ENCODE peak calls at places on chromosomes 6 and 20, in ten cellular contexts. W is Peyer's patch; R is CD4-positive, alpha-beta T cell; T is Ammon's horn; Z is NCI-H1092; U is epithelial cell of esophagus; S is putamen; X is activated T-helper 9 cell treated with anti-CD3 and anti-CD28 coated beads, Interleukin-2, amount 50 U/mL, for 16 hours; E is HL-60; V is mesothelial cell of epicardium. Y is an unnamed sample.

GRCh38 chr6:126195625-126196236 is 144.2 kb upstream of the CENPW start:
- DNase-seq in R (no peak), E (no peak), V (no peak), S (no peak), T (no peak), W (no peak), U (no peak), X (no peak), Z (no peak), Y (peak)

GRCh38 chr6:157164972-157165371 is 158.3 kb downstream of the TMEM242 start:
- DNase-seq in E (no peak), R (no peak), W (no peak), V (no peak), X (no peak), Z (no peak), U (no peak), T (no peak), S (no peak), Y (no peak)

GRCh38 chr6:56552212-56553130 is 90.2 kb downstream of the DST start:
- DNase-seq in W (no peak), X (no peak), U (no peak), Z (no peak), S (no peak), R (no peak), E (no peak), V (no peak), T (no peak), Y (no peak)

GRCh38 chr6:7169296-7169721 is 61.5 kb downstream of the RREB1 start:
- DNase-seq in U (no peak), T (no peak), V (no peak), E (no peak), Z (no peak), S (no peak), R (no peak), X (no peak), W (no peak), Y (no peak)

GRCh38 chr6:28736121-28736520 is 187.7 kb downstream of the TRIM27 start:
- DNase-seq in S (no peak), W (no peak), T (no peak), V (no peak), E (no peak), X (no peak), U (peak), R (no peak), Z (no peak), Y (peak)

GRCh38 chr6:154399097-154399496 is 42.5 kb upstream of the IPCEF1 start:
- DNase-seq in R (no peak), E (no peak), Z (no peak), T (peak), S (peak), W (no peak), V (no peak), U (peak), X (no peak), Y (no peak)

GRCh38 chr20:51587145-51587544 is 44.6 kb upstream of the NFATC2 start:
- DNase-seq in U (no peak), X (no peak), R (no peak), T (no peak), S (no peak), E (no peak), V (no peak), Z (no peak), W (no peak), Y (no peak)

GRCh38 chr6:7404546-7404945 is 14.9 kb downstream of the RIOK1 start:
- DNase-seq in Z (no peak), E (no peak), X (no peak), U (no peak), T (no peak), S (no peak), W (no peak), V (no peak), R (no peak), Y (no peak)

GRCh38 chr6:50608421-50608820 is 104.9 kb upstream of the TFAP2D start:
- DNase-seq in E (no peak), T (no peak), R (no peak), S (no peak), Z (no peak), V (no peak), X (no peak), U (peak), W (no peak), Y (peak)

GRCh38 chr6:44629636-44630035 is 242.1 kb downstream of the CDC5L start:
- DNase-seq in Z (no peak), V (no peak), R (no peak), S (no peak), T (no peak), E (no peak), U (no peak), W (no peak), X (no peak), Y (peak)

GRCh38 chr20:24872291-24873014 is 76.6 kb upstream of the CST7 start:
- DNase-seq in U (no peak), Z (peak), S (no peak), T (no peak), V (no peak), X (no peak), W (no peak), R (no peak), E (no peak), Y (no peak)

GRCh38 chr6:111468329-111469012 is 14.5 kb downstream of the REV3L start:
- DNase-seq in U (peak), Z (no peak), E (no peak), V (no peak), T (no peak), X (no peak), W (no peak), R (no peak), S (no peak), Y (no peak)

GRCh38 chr20:38337561-38338140 is 8.6 kb upstream of the LBP start:
- DNase-seq in S (peak), U (peak), T (peak), X (no peak), W (peak), R (no peak), V (no peak), Z (no peak), E (peak), Y (peak)

GRCh38 chr6:35411066-35411465 is 41.1 kb upstream of the FANCE start:
- DNase-seq in U (no peak), T (no peak), W (no peak), V (no peak), S (no peak), Z (no peak), R (no peak), E (peak), X (no peak), Y (no peak)